ENCODE peak calls at places on chromosomes 16 and 17, in four cellular contexts. C, H, D and O are unnamed samples. For H3K4me1, the result is how much of the 10 kb centered on the place peaks cover.

GRCh38 chr17:17809527-17810373 is 27.0 kb downstream of the SREBF1 start:
- DNase-seq in C (no peak), H (peak), D (peak), O (peak)

GRCh38 chr16:35431829-35432663 is 1972.6 kb downstream of the TP53TG3F start:
- DNase-seq in C (no peak), H (no peak), D (peak), O (peak)

GRCh38 chr17:83080641-83081560 is 1.5 kb downstream of the METRNL start:
- DNase-seq in C (peak), H (no peak), D (no peak), O (peak)

GRCh38 chr17:81328489-81328888 is 33.4 kb upstream of the SLC38A10 start:
- DNase-seq in C (no peak), H (no peak), D (no peak), O (no peak)

GRCh38 chr17:8803531-8804416 is 4.6 kb upstream of the MFSD6L start:
- DNase-seq in C (peak), H (peak), D (peak), O (no peak)

GRCh38 chr16:68658258-68658973 is 13.3 kb downstream of the CDH3 start:
- DNase-seq in C (peak), H (no peak), D (peak), O (peak)

GRCh38 chr17:42879596-42879985 is 21.0 kb upstream of the G6PC1 start:
- DNase-seq in C (no peak), H (no peak), D (no peak), O (peak)

GRCh38 chr16:13856811-13857511 is 63.0 kb upstream of the ERCC4 start:
- DNase-seq in C (no peak), H (no peak), D (no peak), O (no peak)

GRCh38 chr17:70661342-70662222 is 492.2 kb downstream of the KCNJ2 start:
- DNase-seq in C (peak), H (no peak), D (no peak), O (peak)

GRCh38 chr17:79039171-79039570 is 15.2 kb downstream of the C1QTNF1 start:
- DNase-seq in C (no peak), H (no peak), D (no peak), O (no peak)

GRCh38 chr17:56260421-56260820 is 107.1 kb downstream of the ANKFN1 start:
- DNase-seq in C (no peak), H (no peak), D (no peak), O (peak)

GRCh38 chr17:74698069-74698468 is 14.7 kb downstream of the CD300LF start:
- DNase-seq in C (no peak), H (no peak), D (no peak), O (no peak)

GRCh38 chr16:85757341-85757822 is 6.5 kb upstream of the C16orf74 start:
- DNase-seq in C (no peak), H (no peak), D (no peak), O (peak)

GRCh38 chr17:57652811-57653210 is 92.3 kb downstream of the CCDC182 start:
- DNase-seq in C (no peak), H (no peak), D (no peak), O (no peak)

GRCh38 chr17:38358586-38359513 is 7.2 kb downstream of the SOCS7 start:
- DNase-seq in C (no peak), H (no peak), D (no peak), O (peak)

GRCh38 chr17:74116087-74116717 is 87.3 kb upstream of the RPL38 start:
- DNase-seq in C (no peak), H (no peak), D (peak), O (peak)

GRCh38 chr16:81495321-81496234 is 51.0 kb downstream of the CMIP start:
- DNase-seq in C (peak), H (no peak), D (no peak), O (no peak)

GRCh38 chr17:42760652-42761581 is at the start of gene RAMP2:
- DNase-seq in C (no peak), H (no peak), D (peak), O (peak)

GRCh38 chr17:64326420-64327054 is 63.5 kb upstream of the TEX2 start:
- DNase-seq in C (no peak), H (no peak), D (no peak), O (peak)

GRCh38 chr16:83137894-83138293 is 511.1 kb downstream of the CDH13 start:
- DNase-seq in C (no peak), H (no peak), D (no peak), O (peak)

GRCh38 chr17:45092932-45093430 is 31.9 kb downstream of the NMT1 start:
- DNase-seq in C (peak), H (no peak), D (peak), O (peak)

GRCh38 chr16:87343753-87344050 is 26.5 kb upstream of the C16orf95 start:
- DNase-seq in C (no peak), H (no peak), D (no peak), O (no peak)

GRCh38 chr16:87344931-87345631 is 27.9 kb upstream of the C16orf95 start:
- DNase-seq in C (peak), H (peak), D (peak), O (no peak)

GRCh38 chr16:87342978-87343752 is 26.0 kb upstream of the C16orf95 start:
- DNase-seq in C (no peak), H (no peak), D (no peak), O (no peak)

GRCh38 chr16:87345721-87346424 is 28.7 kb upstream of the C16orf95 start:
- DNase-seq in C (no peak), H (no peak), D (no peak), O (no peak)

GRCh38 chr16:87344165-87344930 is 27.2 kb upstream of the C16orf95 start:
- DNase-seq in C (no peak), H (no peak), D (no peak), O (no peak)
- H3K9ac ChIP-seq in C (no peak), H (no peak), D (no peak), O (no peak)

DNA sequence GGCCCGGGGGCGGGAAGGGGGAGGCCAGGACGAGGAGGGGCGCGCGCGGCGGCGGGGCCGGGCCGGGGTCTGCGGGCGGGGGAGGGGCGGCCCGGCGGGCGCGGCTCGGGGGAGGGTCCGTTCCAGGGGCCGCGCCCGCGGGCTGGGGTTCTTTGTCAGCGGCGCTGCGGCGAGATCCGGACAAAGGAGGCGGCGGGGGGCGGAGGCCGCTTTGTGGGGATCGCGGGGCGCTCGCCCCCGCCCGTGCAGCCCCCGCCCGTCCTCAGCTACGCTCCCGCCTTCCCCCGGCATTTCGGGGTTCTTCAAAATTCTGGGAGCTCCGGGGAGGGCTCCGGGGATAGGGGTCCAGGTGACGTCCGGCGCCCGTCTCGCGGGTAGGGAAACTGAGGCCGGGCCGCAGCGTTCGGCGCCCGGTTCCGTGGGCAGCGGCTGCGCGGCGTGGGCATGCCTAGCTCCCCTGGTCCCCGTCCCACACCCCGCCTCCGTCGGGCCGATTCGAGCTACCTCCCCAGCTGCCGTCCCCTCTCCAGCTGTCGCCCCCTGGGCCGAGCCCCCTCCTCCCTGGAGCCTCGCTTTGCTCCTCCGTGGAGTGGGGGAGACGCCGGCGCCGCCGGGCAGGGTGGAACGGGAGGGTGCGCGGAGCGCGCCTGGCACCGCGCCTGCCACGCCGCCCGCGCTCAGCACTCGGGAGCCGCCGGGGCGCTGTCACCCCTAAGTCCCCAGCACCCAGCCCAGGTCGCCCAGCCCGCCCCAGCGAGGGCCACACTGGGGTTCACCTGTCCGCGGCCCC is 530 bp downstream of the SNN start:
- DNase-seq in C (no peak), H (no peak), D (no peak), O (peak)
- H3K4me1 ChIP-seq in C (under half), H (under half), D (under half), O (under half)

DNA sequence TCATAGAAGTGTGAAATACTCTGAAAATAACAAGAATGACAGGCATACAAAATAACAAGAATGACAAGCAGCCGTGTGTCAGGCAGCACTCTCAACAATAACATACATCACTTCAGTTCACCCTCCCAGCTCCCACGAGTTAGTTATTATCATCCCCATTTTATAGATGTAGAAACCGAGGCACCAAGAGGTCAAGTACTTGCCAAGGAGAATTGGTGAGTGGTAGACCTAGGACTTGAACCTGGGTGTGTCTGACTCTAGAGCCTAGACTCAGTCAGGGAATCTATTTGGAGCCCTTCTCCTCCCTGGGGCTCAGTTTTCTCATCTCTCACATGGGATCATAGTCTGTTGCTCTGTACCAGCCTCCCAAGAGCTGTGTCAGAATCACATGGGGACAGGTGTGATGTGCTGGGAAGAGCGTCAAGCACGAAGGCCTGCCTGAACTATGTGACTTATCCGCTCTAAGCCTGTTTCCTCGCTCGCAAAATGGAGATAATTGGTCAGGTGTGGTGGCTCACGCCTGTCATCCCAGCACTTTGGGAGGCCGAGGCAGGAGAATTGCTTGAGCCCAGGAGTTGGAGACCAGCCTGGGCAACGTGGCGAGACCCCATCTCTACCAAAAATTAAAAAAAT is 19.4 kb upstream of the PHOSPHO1 start:
- DNase-seq in C (no peak), H (no peak), D (no peak), O (no peak)
- H3K9ac ChIP-seq in C (no peak), H (no peak), D (no peak), O (no peak)

GRCh38 chr17:77141846-77142449 is 1.2 kb downstream of the SEC14L1 start:
- DNase-seq in C (no peak), H (no peak), D (no peak), O (no peak)
- H3K4me1 ChIP-seq in C (under half), H (under half), D (under half), O (under half)